ENCODE peak calls at places on chromosomes 1 and 21, in four cellular contexts. W, P, I and D are unnamed samples.

GRCh38 chr1:171418546-171418945 is 66.8 kb upstream of the PRRC2C start:
- DNase-seq in W (no peak), P (no peak), I (no peak), D (no peak)

GRCh38 chr1:230394134-230394533 is 32.0 kb downstream of the PGBD5 start:
- DNase-seq in W (no peak), P (no peak), I (no peak), D (no peak)

GRCh38 chr1:184649500-184649899 is 105.2 kb downstream of the EDEM3 start:
- DNase-seq in W (no peak), P (no peak), I (no peak), D (no peak)

GRCh38 chr1:246039585-246039984 is 467.5 kb downstream of the SMYD3 start:
- DNase-seq in W (no peak), P (no peak), I (no peak), D (no peak)

GRCh38 chr1:237411621-237412020 is 369.6 kb downstream of the RYR2 start:
- DNase-seq in W (no peak), P (peak), I (no peak), D (no peak)

GRCh38 chr1:29782846-29783500 is 546.7 kb downstream of the PTPRU start:
- DNase-seq in W (no peak), P (no peak), I (no peak), D (no peak)

GRCh38 chr1:240816472-240816871 is 204.5 kb upstream of the GREM2 start:
- DNase-seq in W (no peak), P (no peak), I (no peak), D (no peak)

GRCh38 chr1:217311766-217312165 is 319.1 kb downstream of the GPATCH2 start:
- DNase-seq in W (no peak), P (no peak), I (no peak), D (no peak)

GRCh38 chr21:33196956-33197374 is 32.8 kb upstream of the IFNAR2 start:
- DNase-seq in W (peak), P (peak), I (peak), D (no peak)

GRCh38 chr21:31180256-31181088 is 142.2 kb upstream of the KRTAP19-8 start:
- DNase-seq in W (no peak), P (peak), I (no peak), D (no peak)

GRCh38 chr1:239958063-239958462 is 133.6 kb upstream of the FMN2 start:
- DNase-seq in W (no peak), P (no peak), I (no peak), D (no peak)

GRCh38 chr1:184632415-184633175 is 122.1 kb downstream of the EDEM3 start:
- DNase-seq in W (no peak), P (peak), I (no peak), D (no peak)

GRCh38 chr1:100530901-100531487 is 6.9 kb upstream of the GPR88 start:
- DNase-seq in W (peak), P (peak), I (no peak), D (peak)

GRCh38 chr21:45943630-45944540 is 37.7 kb upstream of the COL6A1 start:
- DNase-seq in W (no peak), P (no peak), I (no peak), D (no peak)

GRCh38 chr1:172255223-172255560 is 165.3 kb upstream of the C1orf105 start:
- DNase-seq in W (no peak), P (no peak), I (no peak), D (no peak)

GRCh38 chr1:6574818-6575217 is 5.0 kb upstream of the ZBTB48 start:
- DNase-seq in W (no peak), P (no peak), I (no peak), D (no peak)

GRCh38 chr1:116485071-116485735 is 85.6 kb downstream of the CD58 start:
- DNase-seq in W (peak), P (peak), I (peak), D (no peak)

GRCh38 chr1:223712856-223713494 is 636 bp downstream of the CAPN2 start:
- DNase-seq in W (no peak), P (no peak), I (no peak), D (no peak)

GRCh38 chr1:38558476-38559179 is 300.9 kb downstream of the RRAGC start:
- DNase-seq in W (no peak), P (no peak), I (no peak), D (no peak)